ENCODE peak calls at places on chromosomes 5 and 9, in seven cellular contexts. L, Z, C, B, W, H and P are unnamed samples.

GRCh38 chr5:175572922-175573321 is 84.9 kb upstream of the HRH2 start:
- DNase-seq in L (no peak), Z (no peak), C (peak), B (peak), W (peak), H (no peak), P (peak)

GRCh38 chr5:59673438-59674058 is 220.0 kb downstream of the PDE4D start:
- DNase-seq in L (peak), Z (peak), C (peak), B (peak), W (peak), H (peak), P (peak)

GRCh38 chr9:126217121-126217520 is 109.5 kb upstream of the MVB12B start:
- DNase-seq in L (no peak), Z (no peak), C (no peak), B (no peak), W (no peak), H (no peak), P (no peak)

GRCh38 chr9:94002316-94003140 is 47.4 kb upstream of the BARX1 start:
- DNase-seq in L (peak), Z (peak), C (peak), B (peak), W (peak), H (peak), P (peak)

GRCh38 chr9:91419222-91420191 is 4.1 kb downstream of the NFIL3 start:
- DNase-seq in L (peak), Z (peak), C (peak), B (peak), W (peak), H (no peak), P (peak)

GRCh38 chr9:98808879-98809278 is 1.4 kb downstream of the GALNT12 start:
- DNase-seq in L (no peak), Z (no peak), C (no peak), B (no peak), W (no peak), H (no peak), P (no peak)

GRCh38 chr9:16136961-16137360 is 584.1 kb downstream of the CCDC171 start:
- DNase-seq in L (no peak), Z (no peak), C (peak), B (peak), W (peak), H (no peak), P (peak)

GRCh38 chr5:99032234-99033013 is 103.6 kb upstream of the CHD1 start:
- DNase-seq in L (peak), Z (peak), C (peak), B (peak), W (peak), H (peak), P (peak)

GRCh38 chr5:444226-444625 is 1.2 kb downstream of the EXOC3 start:
- DNase-seq in L (no peak), Z (no peak), C (no peak), B (no peak), W (no peak), H (no peak), P (no peak)

GRCh38 chr5:174145821-174146220 is 100.3 kb downstream of the NSG2 start:
- DNase-seq in L (no peak), Z (no peak), C (no peak), B (no peak), W (no peak), H (peak), P (peak)

GRCh38 chr5:57002959-57003485 is 51.1 kb upstream of the MIER3 start:
- DNase-seq in L (no peak), Z (no peak), C (no peak), B (no peak), W (no peak), H (peak), P (peak)

GRCh38 chr9:21611896-21612295 is 129.8 kb upstream of the IFNE start:
- DNase-seq in L (no peak), Z (no peak), C (no peak), B (no peak), W (no peak), H (no peak), P (no peak)

GRCh38 chr9:83119873-83120272 is 56.9 kb upstream of the RASEF start:
- DNase-seq in L (no peak), Z (no peak), C (no peak), B (no peak), W (no peak), H (no peak), P (no peak)

GRCh38 chr9:121900163-121900562 is 192.9 kb downstream of the TTLL11 start:
- DNase-seq in L (no peak), Z (no peak), C (no peak), B (no peak), W (no peak), H (no peak), P (no peak)

GRCh38 chr9:128218518-128219389 is 15.6 kb downstream of the DNM1 start:
- DNase-seq in L (peak), Z (peak), C (no peak), B (peak), W (peak), H (peak), P (peak)

GRCh38 chr5:158621381-158621780 is 478.3 kb downstream of the EBF1 start:
- DNase-seq in L (no peak), Z (no peak), C (no peak), B (no peak), W (no peak), H (no peak), P (no peak)

GRCh38 chr9:133823189-133824105 is 85.3 kb upstream of the SARDH start:
- DNase-seq in L (no peak), Z (no peak), C (no peak), B (no peak), W (no peak), H (no peak), P (no peak)

GRCh38 chr5:138664276-138664943 is 88.8 kb upstream of the CTNNA1 start:
- DNase-seq in L (no peak), Z (no peak), C (peak), B (peak), W (peak), H (no peak), P (peak)

DNA sequence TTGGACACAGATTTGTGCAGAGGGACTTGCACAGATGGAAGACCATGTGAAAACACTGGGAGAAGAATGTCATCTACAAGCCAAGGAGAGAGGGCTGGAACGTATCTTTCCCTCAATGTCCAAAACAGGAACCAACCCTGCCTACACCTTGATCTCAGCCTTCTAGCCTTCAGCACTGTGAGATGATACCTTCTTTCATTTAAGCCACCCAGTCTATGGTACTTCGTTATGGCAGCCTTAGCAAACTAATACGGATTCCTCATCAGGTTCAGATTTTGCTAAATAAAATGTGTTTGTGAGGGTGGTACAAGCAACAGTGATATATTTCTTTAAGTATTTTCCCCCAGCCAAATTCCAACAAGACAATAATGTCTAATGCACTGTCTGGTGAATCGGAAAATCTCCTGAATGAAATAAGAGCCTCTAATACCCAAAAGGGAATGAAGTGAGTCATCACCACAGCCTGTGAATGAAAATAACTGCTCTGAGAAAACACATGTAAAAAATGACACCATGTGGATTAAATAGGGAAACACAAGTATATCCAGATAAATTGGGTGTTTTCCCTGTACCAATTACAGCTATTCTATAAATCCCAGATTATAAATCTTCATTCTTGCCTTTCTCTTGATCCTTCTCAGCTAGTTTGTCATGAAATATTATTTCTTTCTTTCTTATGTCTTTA is 182.8 kb upstream of the TARS1 start:
- DNase-seq in L (no peak), Z (no peak), C (peak), B (peak), W (peak), H (no peak), P (peak)
- TF ChIP-seq CTCF in L (no peak), Z (no peak), C (no peak), B (peak), W (no peak), H (no peak), P (no peak)

GRCh38 chr9:4143951-4144717 is 155.7 kb downstream of the GLIS3 start:
- DNase-seq in L (no peak), Z (no peak), C (peak), B (peak), W (no peak), H (peak), P (peak)

GRCh38 chr9:4146293-4146692 is 153.6 kb downstream of the GLIS3 start:
- DNase-seq in L (no peak), Z (no peak), C (no peak), B (no peak), W (no peak), H (no peak), P (no peak)

GRCh38 chr9:4147476-4148214 is 152.2 kb downstream of the GLIS3 start:
- DNase-seq in L (no peak), Z (peak), C (no peak), B (no peak), W (no peak), H (peak), P (no peak)

GRCh38 chr9:4145482-4145881 is 154.4 kb downstream of the GLIS3 start:
- DNase-seq in L (no peak), Z (no peak), C (no peak), B (no peak), W (no peak), H (peak), P (no peak)

GRCh38 chr9:4144869-4145268 is 155.0 kb downstream of the GLIS3 start:
- DNase-seq in L (no peak), Z (no peak), C (no peak), B (no peak), W (no peak), H (no peak), P (no peak)
- H3K4me3 ChIP-seq in L (no peak), Z (peak), C (no peak), B (peak), W (no peak), H (no peak), P (peak)

GRCh38 chr5:115309751-115310370 is 13.4 kb upstream of the CCDC112 start:
- DNase-seq in L (peak), Z (no peak), C (peak), B (peak), W (no peak), H (peak), P (peak)
- TF ChIP-seq CTCF in L (peak), Z (peak), C (peak), B (peak), W (peak), H (peak), P (peak)

GRCh38 chr9:70407081-70407503 is 7.4 kb downstream of the KLF9 start:
- DNase-seq in L (no peak), Z (no peak), C (peak), B (peak), W (peak), H (no peak), P (peak)

GRCh38 chr9:70408393-70409040 is 5.9 kb downstream of the KLF9 start:
- DNase-seq in L (no peak), Z (no peak), C (no peak), B (peak), W (no peak), H (no peak), P (peak)

GRCh38 chr9:70404261-70404660 is 10.2 kb downstream of the KLF9 start:
- DNase-seq in L (no peak), Z (no peak), C (no peak), B (no peak), W (no peak), H (no peak), P (no peak)

GRCh38 chr9:70405808-70406445 is 8.5 kb downstream of the KLF9 start:
- DNase-seq in L (no peak), Z (no peak), C (no peak), B (peak), W (no peak), H (no peak), P (peak)

DNA sequence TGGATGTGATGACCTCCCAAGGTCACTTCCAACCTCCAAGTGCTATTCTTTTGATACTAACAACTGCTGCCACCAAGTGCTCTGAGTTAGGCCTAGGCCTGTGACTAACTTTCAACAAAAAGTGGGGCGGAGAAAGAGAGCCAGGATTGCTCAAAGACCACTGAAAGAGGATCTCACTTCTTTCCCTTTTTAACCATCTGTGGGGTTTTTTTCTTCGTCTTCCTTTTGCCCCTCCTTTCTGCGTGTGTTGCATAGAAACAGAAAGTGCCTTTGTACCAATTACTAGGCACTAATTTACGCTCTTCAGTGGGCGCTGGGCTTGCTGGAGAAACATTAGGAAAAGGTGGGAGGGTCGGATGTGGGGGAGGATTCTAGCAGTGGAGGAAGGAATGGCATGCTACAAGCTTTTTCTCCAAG is 8.0 kb downstream of the KLF9 start:
- DNase-seq in L (no peak), Z (no peak), C (peak), B (peak), W (peak), H (peak), P (peak)
- H3K4me3 ChIP-seq in L (peak), Z (no peak), C (peak), B (peak), W (no peak), H (no peak), P (peak)

GRCh38 chr9:137303031-137303892 is 1.2 kb upstream of the NRARP start:
- DNase-seq in L (no peak), Z (no peak), C (no peak), B (no peak), W (no peak), H (peak), P (no peak)

GRCh38 chr9:137299938-137300337 is 2.1 kb downstream of the NRARP start:
- DNase-seq in L (no peak), Z (no peak), C (no peak), B (no peak), W (no peak), H (peak), P (no peak)

GRCh38 chr9:137302176-137303030 is at the start of gene NRARP:
- DNase-seq in L (peak), Z (peak), C (peak), B (peak), W (peak), H (peak), P (peak)

GRCh38 chr9:137300607-137301085 is 1.4 kb downstream of the NRARP start:
- DNase-seq in L (no peak), Z (no peak), C (no peak), B (no peak), W (no peak), H (peak), P (peak)

DNA sequence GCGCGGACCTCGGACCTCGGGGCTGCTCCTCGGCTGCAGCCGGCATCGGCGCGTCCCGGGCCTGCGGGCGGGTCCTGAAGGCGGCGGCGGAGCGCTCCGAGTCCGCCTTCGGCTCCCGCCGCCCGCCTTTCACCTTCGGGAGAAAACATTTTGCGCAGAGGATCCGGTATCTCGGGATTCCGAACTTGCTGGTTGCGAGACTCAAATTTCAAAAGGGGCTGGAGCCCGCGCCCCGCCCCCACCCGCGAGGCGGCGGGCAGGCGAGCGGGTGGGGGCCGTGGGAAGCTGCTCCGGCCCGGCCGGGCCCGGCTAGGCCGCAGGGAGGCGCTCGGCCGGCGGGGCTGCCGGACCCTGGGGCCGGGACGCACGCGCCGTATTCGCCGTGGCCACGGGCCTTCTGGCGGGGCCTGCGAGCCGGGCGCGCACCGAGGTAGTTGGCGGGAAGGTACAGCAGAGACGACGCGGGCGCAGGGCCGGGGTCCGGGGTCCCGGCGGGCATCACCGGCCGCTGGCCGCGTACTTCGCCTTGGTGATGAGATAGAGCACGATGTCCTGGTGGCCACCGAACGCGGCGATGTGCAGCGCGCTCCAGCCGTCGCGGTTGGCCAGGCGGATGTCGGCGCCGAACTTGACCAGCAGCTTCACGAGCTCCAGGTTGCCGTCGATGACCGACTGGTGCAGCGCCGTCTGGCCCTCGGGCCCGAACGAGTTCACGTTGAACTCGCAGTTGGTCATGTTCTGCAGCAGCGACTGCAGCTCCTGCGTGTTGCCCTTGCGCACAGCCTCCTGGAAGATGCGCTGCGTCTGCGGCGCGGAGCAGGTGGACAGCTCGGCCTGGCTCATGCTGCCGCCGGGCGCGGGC is 754 bp downstream of the NRARP start:
- DNase-seq in L (no peak), Z (no peak), C (no peak), B (peak), W (no peak), H (peak), P (peak)
- TF ChIP-seq CTCF in L (no peak), Z (peak), C (no peak), B (no peak), W (no peak), H (peak), P (no peak)

GRCh38 chr5:68172314-68172713 is 43.2 kb upstream of the PIK3R1 start:
- DNase-seq in L (no peak), Z (no peak), C (no peak), B (no peak), W (no peak), H (peak), P (no peak)

GRCh38 chr5:68173007-68173406 is 42.5 kb upstream of the PIK3R1 start:
- DNase-seq in L (no peak), Z (no peak), C (no peak), B (no peak), W (no peak), H (no peak), P (peak)

GRCh38 chr5:68169898-68170297 is 45.7 kb upstream of the PIK3R1 start:
- DNase-seq in L (no peak), Z (no peak), C (no peak), B (no peak), W (no peak), H (peak), P (no peak)

GRCh38 chr5:68167195-68167651 is 48.3 kb upstream of the PIK3R1 start:
- DNase-seq in L (no peak), Z (no peak), C (no peak), B (no peak), W (no peak), H (no peak), P (no peak)

DNA sequence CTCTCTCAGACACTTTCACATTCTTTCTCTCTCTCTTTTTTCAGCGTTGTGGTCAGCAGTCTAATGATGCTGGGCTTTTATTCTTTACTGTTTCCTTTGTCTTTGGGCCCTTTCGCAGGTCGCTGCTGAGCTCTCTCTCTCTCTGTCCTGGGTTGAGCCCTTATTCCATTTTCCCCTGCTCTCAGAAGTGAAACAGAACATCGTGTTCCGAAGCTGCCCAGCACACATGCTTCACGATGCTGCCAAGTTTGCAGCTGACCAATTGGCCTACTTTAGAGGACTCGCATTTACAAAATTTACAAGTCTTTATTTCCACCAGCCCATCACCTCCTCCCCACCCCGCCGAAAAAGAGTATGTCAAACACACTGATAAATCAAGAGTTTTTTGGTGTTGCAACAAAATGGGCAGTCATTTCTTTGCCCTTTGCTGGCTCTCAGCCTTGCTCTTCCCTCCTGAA is 44.4 kb upstream of the PIK3R1 start:
- DNase-seq in L (no peak), Z (no peak), C (peak), B (peak), W (no peak), H (peak), P (peak)
- H3K4me3 ChIP-seq in L (no peak), Z (no peak), C (peak), B (peak), W (no peak), H (peak), P (no peak)

GRCh38 chr5:169265888-169266287 is 35.1 kb downstream of the SLIT3 start:
- DNase-seq in L (no peak), Z (no peak), C (no peak), B (no peak), W (no peak), H (peak), P (no peak)
- TF ChIP-seq CTCF in L (no peak), Z (peak), C (no peak), B (peak), W (peak), H (peak), P (no peak)

GRCh38 chr9:34555002-34555348 is 32.2 kb upstream of the ENHO start:
- DNase-seq in L (no peak), Z (no peak), C (no peak), B (no peak), W (no peak), H (peak), P (no peak)
- H3K4me3 ChIP-seq in L (no peak), Z (no peak), C (no peak), B (no peak), W (no peak), H (no peak), P (no peak)

GRCh38 chr5:31688515-31689092 is 49.7 kb downstream of the PDZD2 start:
- DNase-seq in L (no peak), Z (no peak), C (no peak), B (no peak), W (no peak), H (no peak), P (no peak)
- TF ChIP-seq CTCF in L (no peak), Z (no peak), C (no peak), B (no peak), W (no peak), H (no peak), P (no peak)